ENCODE peak calls at places on chromosomes 3 and 15, in nine cellular contexts. One of them, this sample, is unnamed.

GRCh38 chr3:191282262-191283215 is 46.7 kb upstream of the CCDC50 start:
- DNase-seq in T1000: no peak
- DNase-seq in hippocampal formation: no peak
- DNase-seq in CD8-positive, alpha-beta T cell: no peak
- DNase-seq in anterior cingulate cortex: no peak
- DNase-seq in amniotic stem cell: no peak
- DNase-seq in GM03348: peak
- DNase-seq in activated CD4-positive, alpha-beta memory T cell treated with anti-CD3 and anti-CD28 coated beads for 36 hours: no peak
- DNase-seq in GM12891: no peak
- DNase-seq in this sample: no peak

GRCh38 chr3:68447885-68448284 is 484.5 kb downstream of the TAFA4 start:
- DNase-seq in CD8-positive, alpha-beta T cell: no peak
- DNase-seq in GM12891: no peak
- DNase-seq in T1000: no peak
- DNase-seq in GM03348: no peak
- DNase-seq in activated CD4-positive, alpha-beta memory T cell treated with anti-CD3 and anti-CD28 coated beads for 36 hours: no peak
- DNase-seq in amniotic stem cell: no peak
- DNase-seq in anterior cingulate cortex: no peak
- DNase-seq in hippocampal formation: no peak
- DNase-seq in this sample: no peak

GRCh38 chr15:67839358-67839928 is 402 bp downstream of the RNU6-1 start:
- DNase-seq in activated CD4-positive, alpha-beta memory T cell treated with anti-CD3 and anti-CD28 coated beads for 36 hours: peak
- DNase-seq in amniotic stem cell: no peak
- DNase-seq in GM12891: no peak
- DNase-seq in GM03348: peak
- DNase-seq in hippocampal formation: peak
- DNase-seq in T1000: peak
- DNase-seq in anterior cingulate cortex: no peak
- DNase-seq in CD8-positive, alpha-beta T cell: peak
- DNase-seq in this sample: no peak

GRCh38 chr3:143237036-143237688 is 117.6 kb downstream of the CHST2 start:
- DNase-seq in T1000: no peak
- DNase-seq in GM03348: no peak
- DNase-seq in activated CD4-positive, alpha-beta memory T cell treated with anti-CD3 and anti-CD28 coated beads for 36 hours: no peak
- DNase-seq in hippocampal formation: no peak
- DNase-seq in anterior cingulate cortex: no peak
- DNase-seq in GM12891: no peak
- DNase-seq in amniotic stem cell: no peak
- DNase-seq in CD8-positive, alpha-beta T cell: no peak
- DNase-seq in this sample: no peak

GRCh38 chr3:32913790-32914446 is 37.5 kb upstream of the CCR4 start:
- DNase-seq in T1000: no peak
- DNase-seq in GM12891: no peak
- DNase-seq in hippocampal formation: no peak
- DNase-seq in activated CD4-positive, alpha-beta memory T cell treated with anti-CD3 and anti-CD28 coated beads for 36 hours: no peak
- DNase-seq in GM03348: peak
- DNase-seq in amniotic stem cell: no peak
- DNase-seq in CD8-positive, alpha-beta T cell: no peak
- DNase-seq in anterior cingulate cortex: no peak
- DNase-seq in this sample: no peak

GRCh38 chr3:125043599-125044151 is 12.1 kb downstream of the HEG1 start:
- DNase-seq in amniotic stem cell: no peak
- DNase-seq in hippocampal formation: no peak
- DNase-seq in CD8-positive, alpha-beta T cell: no peak
- DNase-seq in T1000: no peak
- DNase-seq in activated CD4-positive, alpha-beta memory T cell treated with anti-CD3 and anti-CD28 coated beads for 36 hours: no peak
- DNase-seq in GM12891: no peak
- DNase-seq in anterior cingulate cortex: no peak
- DNase-seq in GM03348: no peak
- DNase-seq in this sample: no peak

GRCh38 chr15:31326729-31327673 is at the start of gene KLF13:
- DNase-seq in activated CD4-positive, alpha-beta memory T cell treated with anti-CD3 and anti-CD28 coated beads for 36 hours: peak
- DNase-seq in GM03348: peak
- DNase-seq in amniotic stem cell: peak
- DNase-seq in CD8-positive, alpha-beta T cell: peak
- DNase-seq in anterior cingulate cortex: no peak
- DNase-seq in GM12891: no peak
- DNase-seq in hippocampal formation: no peak
- DNase-seq in T1000: no peak
- DNase-seq in this sample: peak

GRCh38 chr3:62065985-62066693 is 307.2 kb downstream of the FEZF2 start:
- DNase-seq in amniotic stem cell: no peak
- DNase-seq in T1000: no peak
- DNase-seq in CD8-positive, alpha-beta T cell: no peak
- DNase-seq in hippocampal formation: no peak
- DNase-seq in anterior cingulate cortex: no peak
- DNase-seq in activated CD4-positive, alpha-beta memory T cell treated with anti-CD3 and anti-CD28 coated beads for 36 hours: no peak
- DNase-seq in GM12891: no peak
- DNase-seq in GM03348: peak
- DNase-seq in this sample: no peak

GRCh38 chr3:73511555-73511954 is 113.2 kb downstream of the PDZRN3 start:
- DNase-seq in amniotic stem cell: no peak
- DNase-seq in hippocampal formation: peak
- DNase-seq in GM12891: no peak
- DNase-seq in GM03348: no peak
- DNase-seq in anterior cingulate cortex: no peak
- DNase-seq in T1000: no peak
- DNase-seq in activated CD4-positive, alpha-beta memory T cell treated with anti-CD3 and anti-CD28 coated beads for 36 hours: no peak
- DNase-seq in CD8-positive, alpha-beta T cell: no peak
- DNase-seq in this sample: no peak

GRCh38 chr3:45545476-45545875 is 49.1 kb upstream of the LIMD1 start:
- DNase-seq in amniotic stem cell: no peak
- DNase-seq in activated CD4-positive, alpha-beta memory T cell treated with anti-CD3 and anti-CD28 coated beads for 36 hours: no peak
- DNase-seq in CD8-positive, alpha-beta T cell: no peak
- DNase-seq in T1000: no peak
- DNase-seq in hippocampal formation: peak
- DNase-seq in GM03348: peak
- DNase-seq in GM12891: no peak
- DNase-seq in anterior cingulate cortex: peak
- DNase-seq in this sample: no peak

GRCh38 chr3:48636149-48636548 is 888 bp upstream of the SLC26A6 start:
- DNase-seq in anterior cingulate cortex: no peak
- DNase-seq in activated CD4-positive, alpha-beta memory T cell treated with anti-CD3 and anti-CD28 coated beads for 36 hours: no peak
- DNase-seq in amniotic stem cell: no peak
- DNase-seq in GM12891: no peak
- DNase-seq in hippocampal formation: no peak
- DNase-seq in T1000: no peak
- DNase-seq in CD8-positive, alpha-beta T cell: no peak
- DNase-seq in GM03348: no peak
- DNase-seq in this sample: no peak

GRCh38 chr3:119318871-119319270 is 24.7 kb downstream of the ARHGAP31 start:
- DNase-seq in amniotic stem cell: no peak
- DNase-seq in T1000: no peak
- DNase-seq in hippocampal formation: no peak
- DNase-seq in anterior cingulate cortex: no peak
- DNase-seq in CD8-positive, alpha-beta T cell: no peak
- DNase-seq in GM12891: no peak
- DNase-seq in activated CD4-positive, alpha-beta memory T cell treated with anti-CD3 and anti-CD28 coated beads for 36 hours: no peak
- DNase-seq in GM03348: peak
- DNase-seq in this sample: no peak

GRCh38 chr3:174955513-174956001 is 96.4 kb downstream of the NAALADL2 start:
- DNase-seq in T1000: no peak
- DNase-seq in amniotic stem cell: no peak
- DNase-seq in GM12891: no peak
- DNase-seq in anterior cingulate cortex: no peak
- DNase-seq in CD8-positive, alpha-beta T cell: no peak
- DNase-seq in GM03348: peak
- DNase-seq in activated CD4-positive, alpha-beta memory T cell treated with anti-CD3 and anti-CD28 coated beads for 36 hours: no peak
- DNase-seq in hippocampal formation: no peak
- DNase-seq in this sample: no peak

GRCh38 chr15:67824900-67825879 is at the start of gene SKOR1:
- DNase-seq in hippocampal formation: no peak
- DNase-seq in amniotic stem cell: no peak
- DNase-seq in GM12891: no peak
- DNase-seq in activated CD4-positive, alpha-beta memory T cell treated with anti-CD3 and anti-CD28 coated beads for 36 hours: no peak
- DNase-seq in CD8-positive, alpha-beta T cell: no peak
- DNase-seq in GM03348: peak
- DNase-seq in T1000: peak
- DNase-seq in anterior cingulate cortex: no peak
- DNase-seq in this sample: peak

GRCh38 chr3:29637093-29637492 is 356.2 kb downstream of the RBMS3 start:
- DNase-seq in anterior cingulate cortex: no peak
- DNase-seq in activated CD4-positive, alpha-beta memory T cell treated with anti-CD3 and anti-CD28 coated beads for 36 hours: no peak
- DNase-seq in GM03348: no peak
- DNase-seq in hippocampal formation: no peak
- DNase-seq in GM12891: no peak
- DNase-seq in T1000: no peak
- DNase-seq in amniotic stem cell: no peak
- DNase-seq in CD8-positive, alpha-beta T cell: no peak
- DNase-seq in this sample: no peak

GRCh38 chr3:107637416-107638182 is 114.8 kb downstream of the BBX start:
- DNase-seq in GM03348: no peak
- DNase-seq in anterior cingulate cortex: no peak
- DNase-seq in hippocampal formation: no peak
- DNase-seq in CD8-positive, alpha-beta T cell: no peak
- DNase-seq in T1000: no peak
- DNase-seq in amniotic stem cell: no peak
- DNase-seq in GM12891: no peak
- DNase-seq in activated CD4-positive, alpha-beta memory T cell treated with anti-CD3 and anti-CD28 coated beads for 36 hours: no peak
- DNase-seq in this sample: no peak

GRCh38 chr3:135887220-135887619 is 78.3 kb upstream of the PPP2R3A start:
- DNase-seq in GM03348: peak
- DNase-seq in GM12891: no peak
- DNase-seq in hippocampal formation: no peak
- DNase-seq in amniotic stem cell: no peak
- DNase-seq in CD8-positive, alpha-beta T cell: no peak
- DNase-seq in anterior cingulate cortex: no peak
- DNase-seq in T1000: peak
- DNase-seq in activated CD4-positive, alpha-beta memory T cell treated with anti-CD3 and anti-CD28 coated beads for 36 hours: no peak
- DNase-seq in this sample: no peak

GRCh38 chr3:194346621-194347020 is 4.5 kb downstream of the CPN2 start:
- DNase-seq in anterior cingulate cortex: no peak
- DNase-seq in GM03348: peak
- DNase-seq in amniotic stem cell: no peak
- DNase-seq in T1000: no peak
- DNase-seq in GM12891: no peak
- DNase-seq in hippocampal formation: no peak
- DNase-seq in CD8-positive, alpha-beta T cell: no peak
- DNase-seq in activated CD4-positive, alpha-beta memory T cell treated with anti-CD3 and anti-CD28 coated beads for 36 hours: no peak
- DNase-seq in this sample: no peak

GRCh38 chr3:51813539-51813938 is 34.5 kb upstream of the IQCF6 start:
- DNase-seq in amniotic stem cell: no peak
- DNase-seq in GM12891: no peak
- DNase-seq in CD8-positive, alpha-beta T cell: no peak
- DNase-seq in activated CD4-positive, alpha-beta memory T cell treated with anti-CD3 and anti-CD28 coated beads for 36 hours: no peak
- DNase-seq in T1000: no peak
- DNase-seq in hippocampal formation: no peak
- DNase-seq in GM03348: no peak
- DNase-seq in anterior cingulate cortex: no peak
- DNase-seq in this sample: no peak

GRCh38 chr3:60365360-60365759 is 885.9 kb downstream of the FHIT start:
- DNase-seq in anterior cingulate cortex: no peak
- DNase-seq in GM12891: no peak
- DNase-seq in activated CD4-positive, alpha-beta memory T cell treated with anti-CD3 and anti-CD28 coated beads for 36 hours: no peak
- DNase-seq in hippocampal formation: no peak
- DNase-seq in GM03348: peak
- DNase-seq in CD8-positive, alpha-beta T cell: no peak
- DNase-seq in amniotic stem cell: no peak
- DNase-seq in T1000: no peak
- DNase-seq in this sample: no peak

GRCh38 chr3:31064021-31064420 is 169.6 kb upstream of the GADL1 start:
- DNase-seq in hippocampal formation: no peak
- DNase-seq in CD8-positive, alpha-beta T cell: no peak
- DNase-seq in GM12891: no peak
- DNase-seq in GM03348: no peak
- DNase-seq in T1000: no peak
- DNase-seq in anterior cingulate cortex: no peak
- DNase-seq in amniotic stem cell: no peak
- DNase-seq in activated CD4-positive, alpha-beta memory T cell treated with anti-CD3 and anti-CD28 coated beads for 36 hours: no peak
- DNase-seq in this sample: no peak

GRCh38 chr3:35505772-35506171 is 133.6 kb upstream of the ARPP21 start:
- DNase-seq in CD8-positive, alpha-beta T cell: no peak
- DNase-seq in anterior cingulate cortex: no peak
- DNase-seq in GM12891: no peak
- DNase-seq in amniotic stem cell: no peak
- DNase-seq in GM03348: no peak
- DNase-seq in T1000: no peak
- DNase-seq in hippocampal formation: no peak
- DNase-seq in activated CD4-positive, alpha-beta memory T cell treated with anti-CD3 and anti-CD28 coated beads for 36 hours: no peak
- DNase-seq in this sample: no peak

GRCh38 chr15:85748729-85749128 is 46.0 kb downstream of the KLHL25 start:
- DNase-seq in CD8-positive, alpha-beta T cell: no peak
- DNase-seq in T1000: no peak
- DNase-seq in activated CD4-positive, alpha-beta memory T cell treated with anti-CD3 and anti-CD28 coated beads for 36 hours: peak
- DNase-seq in hippocampal formation: no peak
- DNase-seq in GM12891: no peak
- DNase-seq in anterior cingulate cortex: no peak
- DNase-seq in amniotic stem cell: no peak
- DNase-seq in GM03348: no peak
- DNase-seq in this sample: no peak

GRCh38 chr15:65275728-65276126 is 11.0 kb downstream of the PARP16 start:
- DNase-seq in GM12891: no peak
- DNase-seq in amniotic stem cell: no peak
- DNase-seq in T1000: no peak
- DNase-seq in anterior cingulate cortex: no peak
- DNase-seq in hippocampal formation: no peak
- DNase-seq in CD8-positive, alpha-beta T cell: no peak
- DNase-seq in GM03348: no peak
- DNase-seq in activated CD4-positive, alpha-beta memory T cell treated with anti-CD3 and anti-CD28 coated beads for 36 hours: no peak
- DNase-seq in this sample: no peak

GRCh38 chr3:37200141-37200540 is 25.8 kb upstream of the LRRFIP2 start:
- DNase-seq in anterior cingulate cortex: no peak
- DNase-seq in hippocampal formation: no peak
- DNase-seq in GM03348: no peak
- DNase-seq in GM12891: no peak
- DNase-seq in T1000: no peak
- DNase-seq in activated CD4-positive, alpha-beta memory T cell treated with anti-CD3 and anti-CD28 coated beads for 36 hours: no peak
- DNase-seq in CD8-positive, alpha-beta T cell: no peak
- DNase-seq in amniotic stem cell: no peak
- DNase-seq in this sample: no peak

GRCh38 chr3:5022966-5023776 is 43.9 kb downstream of the BHLHE40 start:
- DNase-seq in amniotic stem cell: peak
- DNase-seq in T1000: peak
- DNase-seq in anterior cingulate cortex: no peak
- DNase-seq in hippocampal formation: no peak
- DNase-seq in GM03348: peak
- DNase-seq in GM12891: no peak
- DNase-seq in activated CD4-positive, alpha-beta memory T cell treated with anti-CD3 and anti-CD28 coated beads for 36 hours: peak
- DNase-seq in CD8-positive, alpha-beta T cell: no peak
- DNase-seq in this sample: no peak

GRCh38 chr15:65766422-65767263 is 25.4 kb downstream of the DENND4A start:
- DNase-seq in T1000: no peak
- DNase-seq in GM12891: no peak
- DNase-seq in hippocampal formation: no peak
- DNase-seq in amniotic stem cell: no peak
- DNase-seq in activated CD4-positive, alpha-beta memory T cell treated with anti-CD3 and anti-CD28 coated beads for 36 hours: no peak
- DNase-seq in GM03348: no peak
- DNase-seq in anterior cingulate cortex: no peak
- DNase-seq in CD8-positive, alpha-beta T cell: no peak
- DNase-seq in this sample: no peak

GRCh38 chr3:42301446-42302175 is 35.6 kb upstream of the CCK start:
- DNase-seq in hippocampal formation: no peak
- DNase-seq in GM03348: no peak
- DNase-seq in GM12891: no peak
- DNase-seq in CD8-positive, alpha-beta T cell: no peak
- DNase-seq in amniotic stem cell: no peak
- DNase-seq in anterior cingulate cortex: no peak
- DNase-seq in T1000: no peak
- DNase-seq in activated CD4-positive, alpha-beta memory T cell treated with anti-CD3 and anti-CD28 coated beads for 36 hours: no peak
- DNase-seq in this sample: no peak

GRCh38 chr15:62067448-62068044 is 769 bp downstream of the C2CD4A start:
- DNase-seq in CD8-positive, alpha-beta T cell: peak
- DNase-seq in activated CD4-positive, alpha-beta memory T cell treated with anti-CD3 and anti-CD28 coated beads for 36 hours: peak
- DNase-seq in T1000: no peak
- DNase-seq in amniotic stem cell: no peak
- DNase-seq in GM03348: peak
- DNase-seq in anterior cingulate cortex: no peak
- DNase-seq in hippocampal formation: no peak
- DNase-seq in GM12891: peak
- DNase-seq in this sample: no peak

GRCh38 chr15:80431635-80432034 is 27.5 kb downstream of the ARNT2 start:
- DNase-seq in T1000: no peak
- DNase-seq in GM12891: no peak
- DNase-seq in anterior cingulate cortex: no peak
- DNase-seq in CD8-positive, alpha-beta T cell: no peak
- DNase-seq in GM03348: no peak
- DNase-seq in hippocampal formation: no peak
- DNase-seq in activated CD4-positive, alpha-beta memory T cell treated with anti-CD3 and anti-CD28 coated beads for 36 hours: no peak
- DNase-seq in amniotic stem cell: no peak
- DNase-seq in this sample: no peak

GRCh38 chr15:78232951-78233350 is 1.4 kb downstream of the ACSBG1 start:
- DNase-seq in CD8-positive, alpha-beta T cell: no peak
- DNase-seq in activated CD4-positive, alpha-beta memory T cell treated with anti-CD3 and anti-CD28 coated beads for 36 hours: no peak
- DNase-seq in T1000: no peak
- DNase-seq in anterior cingulate cortex: no peak
- DNase-seq in GM03348: no peak
- DNase-seq in amniotic stem cell: no peak
- DNase-seq in hippocampal formation: no peak
- DNase-seq in GM12891: no peak
- DNase-seq in this sample: no peak

This sample was measured in germinal center.